ENCODE peak calls at places on chromosomes 13 and 19, in nine cellular contexts. L is 8988T; T is activated CD4-positive, alpha-beta T cell treated with anti-CD3 and anti-CD28 coated beads, Interleukin-2, amount 50 U/mL, for 1 hour; M is stimulated activated CD4-positive, alpha-beta T cell treated with anti-CD3 and anti-CD28 coated beads, Interleukin-1b, Interleukin-23, amount 100 ng/mL, for 1 hour; H is T-helper 17 cell; K is cerebellar nuclear complex; Q is BJ; W is mammary epithelial cell; G is substantia nigra. C is an unnamed sample.

GRCh38 chr13:26037302-26037701 is 14.5 kb downstream of the SHISA2 start:
- DNase-seq in Q (no peak), G (peak; percentile 73), T (no peak), L (no peak), H (no peak), K (no peak), M (no peak), W (peak; percentile 7), C (peak; percentile 37)

GRCh38 chr13:33150146-33150545 is 133.9 kb downstream of the KL start:
- DNase-seq in L (no peak), G (no peak), M (no peak), W (no peak), T (no peak), H (no peak), Q (no peak), K (no peak), C (peak; percentile 51)

GRCh38 chr19:35294328-35294727 is 2.4 kb downstream of the MAG start:
- DNase-seq in M (no peak), W (no peak), Q (no peak), H (no peak), L (no peak), K (no peak), G (no peak), T (no peak), C (no peak)

GRCh38 chr19:29715695-29716581 is 877 bp upstream of the C19orf12 start:
- DNase-seq in L (no peak), H (no peak), M (no peak), W (no peak), Q (no peak), K (no peak), T (no peak), G (no peak), C (peak; percentile 6)

GRCh38 chr13:32277838-32278237 is 37.3 kb downstream of the ZAR1L start:
- DNase-seq in W (no peak), T (no peak), M (no peak), L (no peak), G (no peak), K (no peak), Q (no peak), H (no peak), C (no peak)

GRCh38 chr13:28449826-28450773 is 44.8 kb downstream of the FLT1 start:
- DNase-seq in H (no peak), L (no peak), Q (peak; percentile 19), K (no peak), M (no peak), W (no peak), G (no peak), T (no peak), C (no peak)

GRCh38 chr13:74134777-74135305 is 637 bp upstream of the KLF12 start:
- DNase-seq in T (peak; percentile 66), G (no peak), L (peak; percentile 38), M (no peak), H (peak; percentile 60), W (no peak), K (no peak), Q (no peak), C (peak; percentile 43)

GRCh38 chr13:113876341-113877148 is 12.7 kb upstream of the GAS6 start:
- DNase-seq in G (no peak), M (no peak), Q (no peak), W (no peak), H (no peak), L (no peak), K (no peak), T (no peak), C (no peak)

GRCh38 chr13:105783261-105783660 is 752.2 kb downstream of the EFNB2 start:
- DNase-seq in T (no peak), G (no peak), M (no peak), H (no peak), Q (no peak), K (no peak), W (no peak), L (no peak), C (no peak)

GRCh38 chr13:66675620-66676019 is 554.5 kb downstream of the PCDH9 start:
- DNase-seq in G (no peak), W (no peak), K (no peak), H (no peak), T (no peak), M (no peak), Q (no peak), L (no peak), C (peak; percentile 10)

GRCh38 chr19:43639507-43640423 is at the start of gene CADM4:
- DNase-seq in G (peak; percentile 61), K (no peak), M (no peak), T (peak; percentile 49), L (no peak), W (no peak), H (peak; percentile 57), Q (no peak), C (no peak)

GRCh38 chr19:16078311-16078758 is 2.0 kb downstream of the TPM4 start:
- DNase-seq in H (no peak), M (no peak), L (no peak), W (peak; percentile 78), Q (no peak), K (no peak), G (no peak), T (no peak), C (peak; percentile 87)

GRCh38 chr13:112469071-112469745 is 93.1 kb downstream of the SPACA7 start:
- DNase-seq in T (no peak), G (no peak), M (no peak), Q (no peak), H (no peak), W (no peak), L (no peak), K (no peak), C (peak; percentile 0)

GRCh38 chr19:19366691-19367396 is 38.6 kb upstream of the GATAD2A start:
- DNase-seq in H (peak; percentile 58), Q (no peak), K (no peak), L (peak; percentile 54), T (peak; percentile 61), M (peak; percentile 42), G (peak; percentile 31), W (peak; percentile 78), C (peak; percentile 84)

GRCh38 chr13:96848275-96848674 is 146.0 kb downstream of the OXGR1 start:
- DNase-seq in H (no peak), K (no peak), G (no peak), Q (no peak), W (no peak), L (no peak), T (no peak), M (no peak), C (no peak)